ENCODE peak calls at places on chromosomes 16 and 17, in ten cellular contexts. L is sigmoid colon, F is PC-9, N is heart right ventricle, Z is tibial nerve, W is right lobe of liver, D is lung, E is neural progenitor cell, O is psoas muscle, T is heart left ventricle. X is an unnamed sample.
A peak's percentile ranks its signal among the peaks of the same experiment; 100 is the strongest.

GRCh38 chr16:81636298-81636960 is 142.7 kb upstream of the PLCG2 start:
- DNase-seq in L (no peak), F (peak; percentile 43), N (no peak), Z (no peak), W (no peak), D (no peak), E (no peak), O (no peak), T (no peak), X (no peak)

GRCh38 chr17:34378664-34379101 is 15.7 kb upstream of the CCL1 start:
- DNase-seq in L (no peak), F (no peak), N (no peak), Z (no peak), W (no peak), D (no peak), E (no peak), O (no peak), T (no peak), X (no peak)

GRCh38 chr16:66484453-66485213 is 57.5 kb downstream of the BEAN1 start:
- DNase-seq in L (no peak), F (no peak), N (no peak), Z (no peak), W (no peak), D (no peak), E (no peak), O (no peak), T (no peak), X (no peak)

GRCh38 chr17:60573139-60573975 is 26.6 kb upstream of the PPM1D start:
- DNase-seq in L (peak; percentile 37), F (no peak), N (no peak), Z (no peak), W (no peak), D (no peak), E (no peak), O (no peak), T (no peak), X (peak; percentile 88)

GRCh38 chr17:31416503-31416923 is 25.0 kb downstream of the RAB11FIP4 start:
- DNase-seq in L (no peak), F (no peak), N (peak; percentile 43), Z (peak; percentile 9), W (no peak), D (no peak), E (peak; percentile 72), O (no peak), T (no peak), X (peak; percentile 90)

GRCh38 chr17:28335959-28336871 is 654 bp downstream of the TNFAIP1 start:
- DNase-seq in L (peak; percentile 71), F (peak; percentile 85), N (no peak), Z (peak; percentile 33), W (peak; percentile 78), D (peak; percentile 77), E (peak; percentile 95), O (peak; percentile 63), T (no peak), X (peak; percentile 83)

GRCh38 chr17:59038734-59039133 is 67.9 kb downstream of the TRIM37 start:
- DNase-seq in L (no peak), F (no peak), N (no peak), Z (no peak), W (no peak), D (no peak), E (no peak), O (no peak), T (no peak), X (peak; percentile 88)

GRCh38 chr17:80950466-80951120 is 41.0 kb upstream of the CHMP6 start:
- DNase-seq in L (no peak), F (no peak), N (no peak), Z (no peak), W (no peak), D (no peak), E (no peak), O (peak; percentile 36), T (no peak), X (no peak)

GRCh38 chr17:68542698-68543463 is 30.7 kb downstream of the PRKAR1A start:
- DNase-seq in L (no peak), F (peak; percentile 36), N (no peak), Z (no peak), W (no peak), D (peak; percentile 61), E (no peak), O (no peak), T (no peak), X (no peak)

GRCh38 chr17:80069886-80070177 is 31.5 kb upstream of the GAA start:
- DNase-seq in L (no peak), F (no peak), N (no peak), Z (no peak), W (no peak), D (no peak), E (no peak), O (peak; percentile 74), T (no peak), X (no peak)

DNA sequence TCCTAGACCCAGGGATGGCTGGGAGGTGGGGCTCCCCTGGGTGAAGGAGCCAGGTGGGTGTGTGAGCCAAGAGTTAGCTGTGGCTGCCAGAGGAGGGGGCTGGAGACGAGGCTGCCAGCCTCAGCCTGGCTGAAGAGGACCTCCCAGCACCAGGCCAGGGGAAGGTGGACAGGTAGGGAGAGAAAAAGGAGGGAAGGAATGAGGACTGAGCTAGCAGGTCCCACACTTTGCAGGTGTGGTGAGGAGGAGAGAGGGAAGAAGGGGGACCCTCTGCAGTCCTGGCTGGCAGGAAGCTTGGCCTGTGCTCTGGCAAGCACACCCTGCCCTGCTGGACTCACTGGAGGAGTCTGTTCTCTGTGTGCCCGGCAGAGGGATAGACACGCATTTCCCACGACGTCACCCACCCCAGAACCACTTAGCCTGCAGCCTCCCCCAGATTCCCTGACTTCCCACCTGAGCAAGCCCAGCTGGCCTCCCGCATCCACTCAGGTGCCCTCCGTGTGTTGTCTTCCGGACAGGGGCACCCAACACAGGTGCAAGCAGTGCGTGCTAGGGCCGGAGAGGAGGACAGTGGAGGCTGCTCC is 42.0 kb downstream of the SOCS3 start:
- DNase-seq in L (peak; percentile 58), F (no peak), N (no peak), Z (no peak), W (no peak), D (no peak), E (no peak), O (no peak), T (no peak), X (no peak)
- TF ChIP-seq CTCF in L (no peak), F (no peak), N (no peak), Z (no peak), W (no peak), D (no peak), E (no peak), O (no peak), T (no peak), X (no peak)

GRCh38 chr17:77378318-77379064 is 237.7 kb downstream of the SEC14L1 start:
- DNase-seq in L (peak; percentile 72), F (no peak), N (no peak), Z (no peak), W (no peak), D (no peak), E (no peak), O (no peak), T (no peak), X (no peak)
- H3K4me1 ChIP-seq in L (peaks cover 88% of the 10 kb centered on the region), F (no peaks in the 10 kb centered on the region), N (peaks cover 73% of the 10 kb centered on the region), Z (peaks cover 85% of the 10 kb centered on the region), W (no peaks in the 10 kb centered on the region), D (peaks cover 28% of the 10 kb centered on the region), E (peaks cover 65% of the 10 kb centered on the region), O (peaks cover 64% of the 10 kb centered on the region), T (peaks cover 91% of the 10 kb centered on the region), X (peaks cover 55% of the 10 kb centered on the region)

GRCh38 chr17:40579471-40579870 is 14.2 kb upstream of the CCR7 start:
- DNase-seq in L (no peak), F (no peak), N (no peak), Z (no peak), W (no peak), D (no peak), E (no peak), O (no peak), T (no peak), X (no peak)

GRCh38 chr17:40580140-40580539 is 14.9 kb upstream of the CCR7 start:
- DNase-seq in L (no peak), F (no peak), N (no peak), Z (no peak), W (no peak), D (no peak), E (no peak), O (no peak), T (no peak), X (no peak)

GRCh38 chr17:40577611-40578065 is 12.4 kb upstream of the CCR7 start:
- DNase-seq in L (no peak), F (no peak), N (no peak), Z (no peak), W (no peak), D (no peak), E (no peak), O (no peak), T (no peak), X (no peak)

DNA sequence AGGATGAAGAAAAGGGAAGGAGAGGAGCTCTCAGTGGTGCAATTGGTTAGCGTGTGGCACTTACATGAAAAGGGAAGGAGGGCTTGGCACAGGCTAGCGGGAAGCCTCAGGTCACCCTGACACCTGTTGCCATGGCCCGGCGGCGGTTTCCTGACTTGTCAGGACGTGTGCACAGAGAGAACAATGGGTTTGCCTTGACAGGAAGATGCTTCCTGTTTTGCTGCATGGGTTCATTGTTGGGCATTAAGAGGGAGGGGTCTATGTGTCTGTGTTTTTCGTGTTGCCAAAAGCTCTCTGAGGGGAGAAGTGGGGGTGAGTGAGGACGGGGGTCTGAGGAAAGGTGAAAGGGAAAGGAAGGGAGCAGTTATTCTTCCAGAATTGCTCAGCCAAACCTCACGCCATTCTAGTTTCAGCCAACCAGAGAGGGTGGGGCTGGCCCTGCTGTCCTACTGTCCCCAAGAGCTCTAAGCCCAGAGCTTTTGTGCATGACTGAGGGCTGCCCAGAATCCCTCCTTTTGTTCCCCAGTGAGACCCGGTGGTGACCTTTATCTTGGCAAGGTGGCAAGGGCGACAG is 17.1 kb upstream of the CCR7 start:
- DNase-seq in L (no peak), F (no peak), N (peak; percentile 58), Z (no peak), W (no peak), D (peak; percentile 47), E (no peak), O (peak; percentile 70), T (peak; percentile 86), X (no peak)
- H3K4me3 ChIP-seq in L (no peak overlapping the region), F (no peak overlapping the region), N (no peak overlapping the region), Z (no peak overlapping the region), W (no peak overlapping the region), D (no peak overlapping the region), E (no peak overlapping the region), O (no peak overlapping the region), T (no peak overlapping the region), X (no peak overlapping the region)

GRCh38 chr16:30623558-30624283 is 13.5 kb upstream of the ZNF689 start:
- DNase-seq in L (no peak), F (no peak), N (no peak), Z (no peak), W (no peak), D (no peak), E (no peak), O (no peak), T (no peak), X (no peak)

GRCh38 chr16:30633526-30633925 is 17.2 kb upstream of the PRR14 start:
- DNase-seq in L (no peak), F (no peak), N (no peak), Z (no peak), W (no peak), D (no peak), E (peak; percentile 15), O (no peak), T (no peak), X (no peak)

GRCh38 chr16:30626230-30626629 is 16.0 kb upstream of the ZNF689 start:
- DNase-seq in L (no peak), F (no peak), N (no peak), Z (no peak), W (no peak), D (no peak), E (no peak), O (no peak), T (no peak), X (no peak)

GRCh38 chr16:30628628-30629342 is 18.6 kb upstream of the ZNF689 start:
- DNase-seq in L (peak; percentile 91), F (peak; percentile 60), N (peak; percentile 89), Z (peak; percentile 97), W (peak; percentile 84), D (peak; percentile 89), E (peak; percentile 79), O (peak; percentile 92), T (peak; percentile 91), X (peak; percentile 83)
- TF ChIP-seq CTCF in L (peak; percentile 84), F (peak; percentile 96), N (peak; percentile 90), Z (peak; percentile 88), W (peak; percentile 95), D (peak; percentile 89), E (peak; percentile 84), O (peak; percentile 92), T (peak; percentile 86), X (peak; percentile 95)